ENCODE peak calls at places on chromosomes 5 and 9, in nine cellular contexts. X is PC-3, N is mesendoderm, Q is lower lobe of right lung, I is IMR-90, M is foreskin keratinocyte, L is HepG2, F is OCI-LY7, B is fibroblast of lung. O is an unnamed sample.

GRCh38 chr5:17910318-17910717 is 276.1 kb downstream of the TAF11L14 start:
- DNase-seq in B (peak), N (no peak), Q (no peak), X (peak), L (no peak), F (no peak), I (peak), M (peak), O (peak)

GRCh38 chr5:115818821-115819220 is 2.4 kb upstream of the CDO1 start:
- DNase-seq in N (no peak), I (no peak), M (no peak), B (no peak), L (no peak), F (no peak), Q (no peak), X (no peak), O (no peak)

GRCh38 chr5:87770601-87771121 is 357.9 kb upstream of the CCNH start:
- DNase-seq in F (no peak), N (peak), Q (no peak), L (no peak), M (no peak), I (no peak), B (no peak), X (no peak), O (no peak)

GRCh38 chr9:112869917-112870316 is 20.8 kb downstream of the SLC46A2 start:
- DNase-seq in L (peak), F (no peak), N (no peak), B (no peak), M (no peak), X (peak), Q (no peak), I (no peak), O (no peak)

GRCh38 chr9:4904322-4905134 is 80.5 kb upstream of the JAK2 start:
- DNase-seq in M (no peak), F (no peak), B (peak), Q (no peak), L (no peak), N (no peak), I (peak), X (peak), O (no peak)

GRCh38 chr5:16713386-16713928 is 96.7 kb upstream of the RETREG1 start:
- DNase-seq in I (peak), X (no peak), L (no peak), F (no peak), Q (no peak), M (no peak), N (peak), B (peak), O (no peak)

GRCh38 chr9:78599939-78600338 is 303.0 kb downstream of the PSAT1 start:
- DNase-seq in B (no peak), I (peak), F (no peak), X (no peak), Q (no peak), M (no peak), N (no peak), L (no peak), O (no peak)

GRCh38 chr9:87873607-87874319 is 8.9 kb upstream of the SPATA31E1 start:
- DNase-seq in L (no peak), I (peak), Q (no peak), N (no peak), B (no peak), F (no peak), M (no peak), X (no peak), O (no peak)

GRCh38 chr9:136151848-136152542 is 33.3 kb upstream of the TMEM250 start:
- DNase-seq in L (no peak), I (no peak), F (no peak), Q (no peak), M (no peak), B (no peak), X (no peak), N (no peak), O (no peak)

GRCh38 chr9:136152931-136153330 is 34.3 kb upstream of the TMEM250 start:
- DNase-seq in Q (no peak), L (no peak), N (no peak), I (no peak), X (no peak), B (no peak), M (no peak), F (no peak), O (no peak)

GRCh38 chr9:136151214-136151804 is 32.6 kb upstream of the TMEM250 start:
- DNase-seq in F (no peak), M (no peak), I (no peak), Q (no peak), L (no peak), B (no peak), N (peak), X (no peak), O (no peak)

GRCh38 chr9:136153381-136154065 is 34.8 kb upstream of the TMEM250 start:
- DNase-seq in I (no peak), Q (no peak), F (no peak), X (no peak), N (no peak), M (no peak), B (no peak), L (no peak), O (no peak)

GRCh38 chr9:136152543-136152866 is 33.8 kb upstream of the TMEM250 start:
- DNase-seq in M (no peak), F (no peak), X (no peak), B (no peak), I (no peak), Q (no peak), N (no peak), L (no peak), O (no peak)
- H3K27ac ChIP-seq in M (no peak), F (no peak), X (no peak), B (no peak), I (no peak), Q (no peak), N (no peak), L (no peak), O (no peak)

DNA sequence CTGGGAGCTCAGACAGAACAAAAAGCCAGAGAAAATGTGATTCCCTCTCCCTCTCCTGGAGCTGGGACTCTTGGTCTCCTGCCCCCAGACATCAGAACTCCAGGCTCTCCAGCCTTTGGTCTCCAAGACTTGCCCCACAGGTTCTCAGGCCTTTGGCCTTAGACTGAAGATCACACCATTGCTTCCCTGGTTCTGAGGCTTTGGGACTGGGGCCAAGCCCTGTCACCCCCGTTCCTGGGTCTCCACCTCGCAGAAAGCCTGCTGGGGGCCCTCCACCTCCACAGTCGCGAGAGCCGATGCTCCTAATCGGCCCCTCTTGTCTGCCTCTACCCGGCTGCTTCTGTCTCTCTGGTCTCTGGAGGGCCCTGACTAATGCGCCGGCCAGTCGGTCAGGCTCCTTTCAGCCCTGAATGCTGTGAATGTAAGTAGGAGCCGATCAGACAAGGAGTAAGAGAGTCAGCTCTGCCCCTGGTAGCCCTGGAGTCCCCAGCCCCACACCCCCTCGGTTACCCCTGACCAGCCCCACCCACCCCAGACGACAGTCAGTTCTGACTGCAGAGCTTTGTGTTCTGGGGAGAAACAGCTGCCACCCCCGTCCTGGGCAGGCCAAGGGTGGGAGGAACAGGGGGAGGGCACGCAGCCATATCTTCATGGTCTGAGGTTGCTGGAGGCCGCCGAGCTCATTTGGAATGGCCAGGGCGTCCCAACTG is 57.5 kb downstream of the VAV2 start:
- DNase-seq in B (no peak), M (no peak), I (no peak), Q (no peak), X (no peak), L (no peak), F (no peak), N (no peak), O (no peak)
- H3K27ac ChIP-seq in B (no peak), M (no peak), I (no peak), Q (no peak), X (no peak), L (no peak), F (no peak), N (no peak), O (no peak)

DNA sequence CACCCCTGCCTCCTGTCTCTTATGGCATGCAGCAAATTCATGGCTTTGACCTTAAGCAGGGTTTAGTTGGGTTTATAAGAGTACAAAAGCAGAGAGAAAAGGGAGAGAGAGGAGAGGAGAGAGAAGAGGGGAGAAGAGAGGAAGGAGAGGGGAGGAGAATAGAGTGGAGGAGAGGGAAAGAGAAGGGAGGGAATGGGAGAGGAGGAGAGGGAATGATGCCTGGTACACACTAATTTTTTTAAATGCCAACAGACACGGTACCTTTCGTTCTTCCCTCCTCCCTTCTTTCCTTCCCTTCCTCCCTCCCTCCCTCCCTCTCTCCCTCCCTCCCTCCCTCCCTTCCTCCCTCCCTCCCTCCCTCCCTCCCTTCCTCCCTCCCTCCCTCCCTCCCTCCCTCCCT is 48.7 kb downstream of the TNC start:
- DNase-seq in X (no peak), I (no peak), L (no peak), B (no peak), M (no peak), Q (no peak), N (no peak), F (no peak), O (no peak)
- H3K27ac ChIP-seq in X (no peak), I (no peak), L (no peak), B (no peak), M (no peak), Q (no peak), N (no peak), F (no peak), O (no peak)

DNA sequence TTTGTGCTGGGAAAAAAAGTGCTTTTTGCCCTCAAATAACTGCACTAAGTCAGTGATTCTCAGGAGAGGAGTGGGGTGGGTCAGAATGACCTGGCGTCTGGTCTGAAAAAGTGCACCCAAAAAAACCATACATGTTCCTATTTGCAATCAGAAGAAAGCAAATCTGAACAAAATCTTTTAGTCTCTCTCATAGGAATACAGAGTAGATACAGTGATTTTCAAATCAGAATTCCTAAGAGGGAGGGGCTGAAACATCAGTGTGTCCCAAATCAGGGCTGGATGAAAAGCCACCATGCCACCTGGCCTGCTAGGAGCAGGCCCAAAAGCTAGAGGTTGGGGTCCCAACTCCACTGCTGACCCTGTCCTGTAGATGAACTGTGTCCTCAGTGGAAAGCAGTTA is 66.8 kb downstream of the RAPGEF1 start:
- DNase-seq in N (no peak), F (no peak), B (no peak), Q (no peak), I (no peak), X (no peak), L (no peak), M (no peak), O (no peak)
- H3K27ac ChIP-seq in N (peak), F (peak), B (no peak), Q (peak), I (no peak), X (no peak), L (no peak), M (no peak), O (no peak)

GRCh38 chr9:70435948-70436347 is 21.5 kb upstream of the KLF9 start:
- DNase-seq in F (no peak), Q (no peak), B (peak), M (no peak), I (peak), X (peak), L (no peak), N (no peak), O (no peak)
- H3K27ac ChIP-seq in F (no peak), Q (no peak), B (no peak), M (no peak), I (no peak), X (no peak), L (no peak), N (no peak), O (no peak)

GRCh38 chr5:50439221-50439620 is 1.9 kb downstream of the EMB start:
- DNase-seq in F (peak), B (no peak), I (no peak), L (no peak), M (no peak), Q (no peak), N (no peak), X (no peak), O (no peak)
- H3K27ac ChIP-seq in F (peak), B (no peak), I (no peak), L (no peak), M (no peak), Q (no peak), N (no peak), X (no peak), O (no peak)

O was measured in epithelial cell of prostate.